ENCODE peak calls at places on chromosomes 5 and 9, in ten cellular contexts. B is AG04450; J is GM23248; G is lower lobe of right lung; O is hepatocyte; R is gastrocnemius medialis; W is colonic mucosa; V is adrenal gland; I is left lung; M is naive thymus-derived CD4-positive, alpha-beta T cell. Q is an unnamed sample.
A peak's percentile ranks its signal among the peaks of the same experiment; 100 is the strongest.

GRCh38 chr5:52693279-52693678 is 94.4 kb upstream of the ITGA1 start:
- DNase-seq in I (no peak), O (peak; percentile 35), W (peak; percentile 35), R (no peak), V (peak; percentile 46), J (peak; percentile 64), B (no peak), G (no peak), M (peak; percentile 25), Q (peak; percentile 22)

GRCh38 chr5:153965102-153965645 is 73.5 kb downstream of the FAM114A2 start:
- DNase-seq in V (peak; percentile 56), B (peak; percentile 21), M (peak; percentile 33), G (no peak), W (peak; percentile 30), I (no peak), J (peak; percentile 69), R (no peak), O (peak; percentile 79), Q (no peak)

GRCh38 chr5:140166911-140167310 is 8.1 kb upstream of the CYSTM1 start:
- DNase-seq in M (no peak), G (no peak), J (no peak), R (no peak), W (no peak), B (no peak), I (no peak), V (no peak), O (no peak), Q (no peak)

GRCh38 chr5:126846756-126847155 is 69.8 kb downstream of the LMNB1 start:
- DNase-seq in V (no peak), M (no peak), B (no peak), J (no peak), O (no peak), W (no peak), R (no peak), I (no peak), G (no peak), Q (no peak)

GRCh38 chr5:172496671-172497371 is 42.5 kb upstream of the SH3PXD2B start:
- DNase-seq in M (no peak), J (peak; percentile 52), B (no peak), O (no peak), I (no peak), W (peak; percentile 19), V (no peak), G (no peak), R (no peak), Q (no peak)

GRCh38 chr9:106450549-106450948 is 412.4 kb upstream of the ZNF462 start:
- DNase-seq in M (no peak), J (no peak), I (no peak), V (no peak), W (no peak), B (no peak), O (no peak), R (peak; percentile 91), G (no peak), Q (no peak)

GRCh38 chr5:60872892-60873291 is 28.8 kb upstream of the ELOVL7 start:
- DNase-seq in W (no peak), R (no peak), I (no peak), G (no peak), O (no peak), V (no peak), B (no peak), J (no peak), M (no peak), Q (no peak)

GRCh38 chr9:126682113-126682810 is 68.5 kb downstream of the LMX1B start:
- DNase-seq in I (no peak), G (no peak), M (no peak), R (no peak), V (no peak), B (no peak), J (no peak), W (no peak), O (no peak), Q (no peak)

GRCh38 chr5:89003563-89004036 is 120.6 kb upstream of the MEF2C start:
- DNase-seq in I (peak; percentile 68), M (no peak), V (no peak), O (no peak), W (no peak), R (no peak), G (peak; percentile 26), B (no peak), J (no peak), Q (no peak)

GRCh38 chr9:27787941-27788340 is 214.7 kb upstream of the C9orf72 start:
- DNase-seq in R (no peak), I (no peak), V (no peak), B (no peak), M (no peak), W (no peak), J (no peak), O (no peak), G (no peak), Q (no peak)

GRCh38 chr9:131032384-131032783 is 23.4 kb downstream of the LAMC3 start:
- DNase-seq in G (no peak), R (no peak), W (no peak), I (no peak), J (no peak), M (no peak), V (no peak), O (no peak), B (no peak), Q (no peak)

GRCh38 chr5:2840372-2840915 is 89.0 kb upstream of the IRX2 start:
- DNase-seq in R (no peak), I (no peak), O (no peak), W (no peak), B (no peak), G (no peak), J (no peak), M (no peak), V (no peak), Q (no peak)

GRCh38 chr9:34332370-34332964 is 3.1 kb downstream of the NUDT2 start:
- DNase-seq in V (no peak), B (no peak), R (no peak), O (peak; percentile 71), G (no peak), J (peak; percentile 61), M (no peak), I (no peak), W (no peak), Q (no peak)

DNA sequence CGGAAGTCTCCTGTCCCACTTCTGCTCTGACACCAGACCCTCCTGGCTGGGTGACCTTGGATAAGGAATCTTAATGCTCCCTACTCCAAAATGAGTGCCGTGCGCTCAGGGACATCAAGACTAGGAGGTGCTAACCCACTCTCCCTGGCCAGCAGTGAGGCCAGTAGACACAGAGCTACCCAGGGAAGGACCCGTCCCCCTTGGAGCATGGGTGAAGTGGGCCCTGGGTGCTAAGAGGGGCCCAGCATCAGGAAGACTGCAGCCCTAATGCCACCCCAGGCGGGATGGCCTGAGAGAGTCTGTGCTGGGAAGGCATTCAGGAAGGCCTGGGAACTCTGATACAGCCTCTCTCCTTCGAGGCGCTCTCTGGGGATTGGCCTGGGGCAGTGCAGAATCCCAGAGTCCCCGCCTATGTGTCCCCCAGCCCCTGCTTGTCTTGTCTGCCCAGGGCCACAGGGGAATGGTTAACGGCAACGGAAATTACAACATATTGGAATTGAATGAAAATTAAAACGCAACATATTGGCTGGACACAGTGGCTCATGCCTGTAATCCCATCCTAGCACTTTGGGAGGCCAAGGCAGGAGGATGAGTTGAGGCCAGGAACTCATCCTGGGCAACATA is 29.7 kb upstream of the RNU6ATAC start:
- DNase-seq in V (no peak), G (peak; percentile 14), I (peak; percentile 24), R (peak; percentile 7), W (no peak), B (no peak), O (no peak), M (no peak), J (no peak), Q (no peak)
- H3K27me3 ChIP-seq in V (no peaks in the 10 kb centered on the region), G (no peaks in the 10 kb centered on the region), I (peaks cover 9% of the 10 kb centered on the region), R (no peaks in the 10 kb centered on the region), W (no peaks in the 10 kb centered on the region), B (peaks cover 22% of the 10 kb centered on the region), O (no peaks in the 10 kb centered on the region), M (no peaks in the 10 kb centered on the region), J (peaks cover 11% of the 10 kb centered on the region), Q (no peaks in the 10 kb centered on the region)

GRCh38 chr9:87614402-87614801 is 111.5 kb upstream of the CTSL start:
- DNase-seq in I (peak; percentile 63), G (no peak), B (no peak), O (no peak), M (no peak), J (no peak), W (no peak), R (no peak), V (no peak), Q (no peak)
- H3K27ac ChIP-seq in I (peak overlapping the region; percentile 77), G (peak overlapping the region; percentile 53), B (no peak overlapping the region), O (peak overlapping the region; percentile 52), M (no peak overlapping the region), J (no peak overlapping the region), W (no peak overlapping the region), R (no peak overlapping the region), V (peak overlapping the region; percentile 69), Q (peak overlapping the region; percentile 21)

GRCh38 chr5:43041131-43041668 is 1.1 kb upstream of the ANXA2R start:
- DNase-seq in G (peak; percentile 67), V (no peak), W (peak; percentile 40), M (no peak), B (no peak), J (no peak), O (peak; percentile 43), I (no peak), R (peak; percentile 46), Q (no peak)
- H3K27me3 ChIP-seq in G (peaks cover 17% of the 10 kb centered on the region), V (no peaks in the 10 kb centered on the region), W (no peaks in the 10 kb centered on the region), M (no peaks in the 10 kb centered on the region), B (no peaks in the 10 kb centered on the region), J (no peaks in the 10 kb centered on the region), O (peaks cover 17% of the 10 kb centered on the region), I (peaks cover 40% of the 10 kb centered on the region), R (no peaks in the 10 kb centered on the region), Q (no peaks in the 10 kb centered on the region)

GRCh38 chr9:92664394-92665152 is 5.4 kb downstream of the IPPK start:
- DNase-seq in W (no peak), M (no peak), I (peak; percentile 37), J (peak; percentile 54), G (no peak), B (no peak), V (no peak), R (no peak), O (no peak), Q (peak; percentile 18)
- H3K27ac ChIP-seq in W (no peak overlapping the region), M (peak overlapping the region; percentile 19), I (peak overlapping the region; percentile 8), J (peak overlapping the region; percentile 56), G (no peak overlapping the region), B (no peak overlapping the region), V (no peak overlapping the region), R (no peak overlapping the region), O (no peak overlapping the region), Q (peak overlapping the region; percentile 19)

GRCh38 chr5:38853753-38854470 is 8.1 kb downstream of the OSMR start:
- DNase-seq in G (no peak), M (no peak), V (no peak), W (no peak), B (peak; percentile 39), O (peak; percentile 44), I (no peak), R (no peak), J (peak; percentile 95), Q (no peak)
- H3K27me3 ChIP-seq in G (no peaks in the 10 kb centered on the region), M (no peaks in the 10 kb centered on the region), V (no peaks in the 10 kb centered on the region), W (no peaks in the 10 kb centered on the region), B (no peaks in the 10 kb centered on the region), O (no peaks in the 10 kb centered on the region), I (peaks cover under 1% of the 10 kb centered on the region), R (no peaks in the 10 kb centered on the region), J (no peaks in the 10 kb centered on the region), Q (no peaks in the 10 kb centered on the region)

Q was measured in Peyer's patch.